ENCODE peak calls at places on chromosomes 1 and 21, in four cellular contexts. K is tibial nerve, H is heart right ventricle, Y is ovary. J is an unnamed sample.

GRCh38 chr1:88462481-88463261 is 221.4 kb upstream of the PKN2 start:
- DNase-seq in H (no peak), Y (peak), K (no peak), J (no peak)

GRCh38 chr1:218643281-218643680 is 298.1 kb downstream of the TGFB2 start:
- DNase-seq in Y (no peak), H (no peak), K (no peak), J (no peak)

GRCh38 chr1:210352575-210352974 is 23.9 kb downstream of the HHAT start:
- DNase-seq in K (no peak), Y (no peak), H (no peak), J (no peak)

GRCh38 chr1:97209381-97209780 is 487.8 kb downstream of the PTBP2 start:
- DNase-seq in K (no peak), Y (no peak), H (no peak), J (no peak)

GRCh38 chr1:233197940-233198339 is 97.6 kb downstream of the PCNX2 start:
- DNase-seq in H (no peak), K (no peak), Y (no peak), J (no peak)

GRCh38 chr1:91885331-91885715 is 628 bp downstream of the TGFBR3 start:
- DNase-seq in K (no peak), H (peak), Y (peak), J (no peak)

GRCh38 chr1:239718997-239719628 is 332.7 kb downstream of the CHRM3 start:
- DNase-seq in H (no peak), Y (no peak), K (no peak), J (peak)

GRCh38 chr1:18951416-18951815 is 5.1 kb downstream of the IFFO2 start:
- DNase-seq in K (no peak), Y (no peak), H (no peak), J (no peak)

GRCh38 chr1:48107516-48107915 is 110.3 kb upstream of the TRABD2B start:
- DNase-seq in H (no peak), K (no peak), Y (no peak), J (no peak)

GRCh38 chr1:150560011-150560438 is 10.8 kb downstream of the ADAMTSL4 start:
- DNase-seq in K (peak), Y (peak), H (peak), J (no peak)

GRCh38 chr21:41750051-41750450 is 16.8 kb downstream of the RIPK4 start:
- DNase-seq in Y (no peak), H (no peak), K (no peak), J (no peak)

GRCh38 chr21:26106562-26106961 is 64.0 kb downstream of the APP start:
- DNase-seq in Y (no peak), H (no peak), K (no peak), J (no peak)

GRCh38 chr21:36654341-36654740 is 44.6 kb upstream of the SIM2 start:
- DNase-seq in K (no peak), H (no peak), Y (no peak), J (no peak)

GRCh38 chr1:65256860-65257719 is 52.3 kb upstream of the DNAJC6 start:
- DNase-seq in H (no peak), K (no peak), Y (no peak), J (no peak)

GRCh38 chr1:10338047-10338446 is 60.8 kb upstream of the PGD start:
- DNase-seq in H (peak), K (peak), Y (peak), J (peak)

GRCh38 chr1:153375511-153375910 is at the start of gene S100A12:
- DNase-seq in H (no peak), Y (no peak), K (no peak), J (peak)

GRCh38 chr1:5994713-5995621 is 2.7 kb upstream of the NPHP4 start:
- DNase-seq in H (no peak), Y (no peak), K (no peak), J (no peak)

GRCh38 chr1:112312315-112312714 is 83.7 kb upstream of the CTTNBP2NL start:
- DNase-seq in Y (no peak), K (no peak), H (no peak), J (no peak)

GRCh38 chr1:27872059-27872801 is at the start of gene THEMIS2:
- DNase-seq in Y (peak), H (peak), K (no peak), J (no peak)
- H3K4me3 ChIP-seq in Y (peak), H (peak), K (peak), J (peak)

GRCh38 chr1:116175621-116176020 is 64.4 kb downstream of the MAB21L3 start:
- DNase-seq in Y (no peak), K (no peak), H (no peak), J (no peak)
- TF ChIP-seq CTCF in Y (no peak), K (no peak), H (no peak), J (no peak)

DNA sequence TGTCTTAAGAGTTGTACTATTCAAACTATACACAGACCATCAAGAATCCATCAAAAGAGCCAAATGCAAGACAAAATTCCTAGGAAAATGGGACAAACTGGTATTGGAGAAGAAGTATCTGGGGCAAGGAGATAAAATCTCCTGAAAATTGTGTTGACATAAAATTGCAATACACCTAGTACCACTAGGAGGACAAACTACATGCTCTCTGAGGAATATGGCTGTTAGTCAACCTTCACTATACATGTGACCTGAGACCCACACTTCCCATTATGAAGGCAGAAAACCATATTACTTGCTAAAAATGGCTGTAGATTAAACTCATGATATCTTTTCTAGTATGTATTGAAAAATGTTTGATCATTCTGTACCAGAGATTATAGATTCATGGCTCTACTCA is 30.0 kb downstream of the IRF2BP2 start:
- DNase-seq in H (no peak), Y (no peak), K (no peak), J (no peak)
- H3K4me3 ChIP-seq in H (no peak), Y (no peak), K (no peak), J (no peak)

GRCh38 chr1:20483833-20484525 is 2.0 kb downstream of the CAMK2N1 start:
- DNase-seq in K (no peak), Y (peak), H (no peak), J (no peak)
- TF ChIP-seq CTCF in K (no peak), Y (no peak), H (no peak), J (no peak)

GRCh38 chr1:101438359-101438758 is 201.5 kb downstream of the S1PR1 start:
- DNase-seq in H (no peak), Y (no peak), K (no peak), J (no peak)
- H3K4me3 ChIP-seq in H (no peak), Y (no peak), K (no peak), J (no peak)

DNA sequence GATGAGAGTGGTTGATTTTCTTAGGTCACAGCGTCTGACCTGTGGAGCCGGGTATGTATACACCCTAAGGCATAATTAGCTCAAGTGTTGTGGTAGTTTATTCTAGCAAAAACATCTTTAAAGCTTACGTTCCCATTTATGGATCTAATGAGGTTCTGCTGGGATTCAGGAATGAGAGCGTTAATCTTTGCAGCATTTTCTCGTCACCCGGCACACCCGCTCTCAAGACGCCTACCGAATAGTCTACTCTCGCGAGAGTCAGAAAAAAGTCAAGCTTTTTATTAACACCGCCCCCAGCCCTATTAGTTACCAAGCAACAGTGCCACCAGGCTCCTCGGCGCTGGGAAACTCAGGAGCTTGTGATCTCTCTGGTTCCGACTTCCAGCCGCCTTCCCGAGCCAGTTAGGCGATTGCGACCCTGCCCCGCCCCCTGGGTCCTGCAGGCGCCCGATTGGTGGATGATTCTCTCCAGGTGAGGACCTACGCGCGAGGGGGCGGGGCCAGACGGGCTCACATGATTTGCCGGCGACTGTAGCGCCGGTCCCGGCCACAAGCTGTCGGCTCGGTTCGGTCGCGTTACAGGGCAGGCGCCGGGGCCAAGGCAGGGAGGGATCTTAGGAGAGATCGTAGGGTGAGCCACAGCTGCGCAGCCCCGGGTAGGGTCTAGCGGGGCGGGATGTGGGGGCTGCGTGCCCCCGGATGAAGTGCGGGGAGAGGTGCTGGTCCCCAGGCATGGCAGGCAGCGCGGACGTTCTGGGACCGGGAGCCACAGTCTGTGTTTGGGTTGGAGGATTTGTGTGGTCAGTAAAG is at the start of gene PFKFB2:
- DNase-seq in Y (peak), H (peak), K (peak), J (peak)
- TF ChIP-seq CTCF in Y (peak), H (peak), K (peak), J (peak)

GRCh38 chr1:17128361-17128760 is 9.1 kb upstream of the PADI2 start:
- DNase-seq in K (peak), Y (no peak), H (no peak), J (peak)
- H3K4me3 ChIP-seq in K (no peak), Y (no peak), H (no peak), J (no peak)

J was measured in retinal pigment epithelial cell.